ENCODE peak calls at places on chromosomes 7 and 10, in seven cellular contexts. H, E, W, V, C, Q and M are unnamed samples.

GRCh38 chr7:155830961-155831806 is 18.9 kb upstream of the SHH start:
- DNase-seq in H (no peak), V (no peak), C (no peak), W (no peak), E (no peak), Q (no peak), M (no peak)

GRCh38 chr7:137998250-137998649 is 3.6 kb downstream of the CREB3L2 start:
- DNase-seq in V (no peak), H (no peak), W (no peak), C (no peak), E (no peak), Q (no peak), M (no peak)

GRCh38 chr10:93392111-93392510 is 90.0 kb downstream of the MYOF start:
- DNase-seq in H (no peak), W (no peak), E (no peak), C (no peak), V (no peak), Q (no peak), M (no peak)

GRCh38 chr7:18020138-18020715 is 7.4 kb downstream of the PRPS1L1 start:
- DNase-seq in W (no peak), C (no peak), V (no peak), H (no peak), E (no peak), Q (peak; percentile 21), M (no peak)

GRCh38 chr7:92582948-92583347 is 7.2 kb downstream of the FAM133B start:
- DNase-seq in E (no peak), H (no peak), V (no peak), W (no peak), Q (no peak), C (no peak), M (no peak)

GRCh38 chr7:105621617-105622016 is 40.3 kb upstream of the EFCAB10 start:
- DNase-seq in C (no peak), V (no peak), W (no peak), H (peak; percentile 61), Q (no peak), E (no peak), M (no peak)

GRCh38 chr7:46033592-46033991 is 112.5 kb upstream of the IGFBP3 start:
- DNase-seq in Q (no peak), C (no peak), E (no peak), V (no peak), W (no peak), H (no peak), M (no peak)

GRCh38 chr7:74056096-74056915 is 27.3 kb upstream of the LIMK1 start:
- DNase-seq in C (no peak), Q (no peak), E (no peak), V (no peak), W (no peak), H (no peak), M (no peak)

GRCh38 chr7:121313793-121314676 is 14.8 kb upstream of the WNT16 start:
- DNase-seq in W (no peak), H (no peak), V (peak; percentile 48), E (no peak), C (no peak), Q (peak; percentile 32), M (no peak)

GRCh38 chr10:51716981-51717380 is 17.6 kb upstream of the CSTF2T start:
- DNase-seq in E (no peak), H (no peak), W (no peak), Q (no peak), V (no peak), C (no peak), M (no peak)

GRCh38 chr7:15571303-15571878 is 9.6 kb upstream of the AGMO start:
- DNase-seq in C (no peak), V (no peak), W (no peak), H (no peak), Q (no peak), E (no peak), M (no peak)

GRCh38 chr7:69277361-69277760 is 320.9 kb upstream of the AUTS2 start:
- DNase-seq in Q (no peak), E (no peak), V (peak; percentile 13), W (no peak), C (no peak), H (no peak), M (no peak)

GRCh38 chr10:112532053-112532658 is 85.1 kb downstream of the VTI1A start:
- DNase-seq in V (no peak), E (no peak), Q (no peak), W (peak; percentile 5), H (no peak), C (no peak), M (no peak)

GRCh38 chr10:6491841-6492609 is 88.1 kb downstream of the PRKCQ start:
- DNase-seq in W (peak; percentile 57), Q (no peak), E (no peak), C (no peak), H (no peak), V (no peak), M (no peak)

GRCh38 chr10:62050941-62051433 is 149.5 kb downstream of the ARID5B start:
- DNase-seq in H (peak; percentile 42), V (peak; percentile 67), E (peak; percentile 66), W (peak; percentile 84), C (no peak), Q (no peak), M (no peak)

GRCh38 chr10:75016290-75016689 is 95.2 kb upstream of the SAMD8 start:
- DNase-seq in Q (no peak), C (no peak), E (no peak), W (no peak), V (no peak), H (no peak), M (no peak)

GRCh38 chr7:44634839-44635591 is 28.6 kb downstream of the OGDH start:
- DNase-seq in W (peak; percentile 46), Q (peak; percentile 91), C (no peak), H (no peak), V (peak; percentile 79), E (no peak), M (no peak)

GRCh38 chr7:139734395-139734794 is 43.4 kb downstream of the HIPK2 start:
- DNase-seq in C (no peak), V (peak; percentile 59), W (no peak), Q (no peak), H (no peak), E (no peak), M (no peak)

GRCh38 chr7:73556208-73557107 is 1.0 kb downstream of the BCL7B start:
- DNase-seq in C (no peak), Q (no peak), W (no peak), H (no peak), V (no peak), E (no peak), M (no peak)

GRCh38 chr7:157299613-157300405 is 37.0 kb upstream of the DNAJB6 start:
- DNase-seq in E (peak; percentile 89), V (no peak), C (no peak), H (no peak), W (peak; percentile 58), Q (no peak), M (no peak)

GRCh38 chr7:111018447-111018846 is 72.5 kb upstream of the LRRN3 start:
- DNase-seq in W (no peak), C (no peak), Q (no peak), V (no peak), E (no peak), H (no peak), M (no peak)

DNA sequence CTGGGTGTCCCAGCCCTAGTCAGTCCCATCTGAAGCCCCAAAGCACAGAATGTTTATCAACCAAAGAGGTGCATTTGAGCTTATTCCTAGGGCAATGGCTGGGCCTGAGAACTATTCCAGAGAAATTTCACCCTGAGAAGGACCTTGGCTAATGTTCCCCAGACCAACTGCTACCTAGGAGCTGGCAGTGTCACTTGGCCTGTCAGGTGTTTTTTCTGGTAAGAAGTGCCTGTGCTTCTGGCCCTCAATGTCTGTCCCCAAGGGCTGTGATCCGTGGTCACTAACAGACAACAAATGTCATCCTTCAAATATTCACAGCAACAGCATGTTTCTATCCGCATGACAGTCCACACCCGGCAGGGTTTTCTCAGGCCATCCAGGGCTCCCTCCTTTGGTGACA is 209.3 kb upstream of the FRMD4A start:
- DNase-seq in W (no peak), Q (no peak), V (no peak), C (no peak), E (no peak), H (no peak), M (no peak)
- H3K27ac ChIP-seq in W (peak overlapping the region; percentile 39), Q (no peak overlapping the region), V (no peak overlapping the region), C (peak overlapping the region; percentile 20), E (peak overlapping the region; percentile 40), H (peak overlapping the region; percentile 3), M (no peak overlapping the region)

GRCh38 chr10:71746344-71747037 is 26.8 kb downstream of the VSIR start:
- DNase-seq in C (peak; percentile 57), W (no peak), E (no peak), V (peak; percentile 77), H (no peak), Q (peak; percentile 75), M (no peak)

GRCh38 chr10:71749396-71749795 is 23.9 kb downstream of the VSIR start:
- DNase-seq in C (no peak), Q (no peak), H (no peak), W (no peak), V (no peak), E (no peak), M (no peak)

GRCh38 chr10:71748671-71749191 is 24.6 kb downstream of the VSIR start:
- DNase-seq in V (no peak), H (peak; percentile 46), Q (peak; percentile 79), C (peak; percentile 65), E (no peak), W (peak; percentile 86), M (no peak)

GRCh38 chr10:71747039-71747807 is 26.1 kb downstream of the VSIR start:
- DNase-seq in V (no peak), Q (peak; percentile 54), C (no peak), H (no peak), W (no peak), E (no peak), M (no peak)

GRCh38 chr10:71747808-71748523 is 25.4 kb downstream of the VSIR start:
- DNase-seq in E (no peak), W (no peak), C (peak; percentile 38), H (no peak), Q (peak; percentile 62), V (no peak), M (no peak)
- H3K27ac ChIP-seq in E (peak overlapping the region; percentile 47), W (peak overlapping the region; percentile 58), C (peak overlapping the region; percentile 55), H (peak overlapping the region; percentile 55), Q (peak overlapping the region; percentile 68), V (peak overlapping the region; percentile 43), M (peak overlapping the region; percentile 74)

GRCh38 chr10:35194906-35195305 is 68.3 kb downstream of the CREM start:
- DNase-seq in V (peak; percentile 38), E (peak; percentile 21), W (peak; percentile 77), H (no peak), Q (no peak), C (no peak), M (no peak)
- H3K27ac ChIP-seq in V (peak overlapping the region; percentile 96), E (peak overlapping the region; percentile 87), W (peak overlapping the region; percentile 93), H (peak overlapping the region; percentile 85), Q (peak overlapping the region; percentile 87), C (peak overlapping the region; percentile 97), M (peak overlapping the region; percentile 97)

DNA sequence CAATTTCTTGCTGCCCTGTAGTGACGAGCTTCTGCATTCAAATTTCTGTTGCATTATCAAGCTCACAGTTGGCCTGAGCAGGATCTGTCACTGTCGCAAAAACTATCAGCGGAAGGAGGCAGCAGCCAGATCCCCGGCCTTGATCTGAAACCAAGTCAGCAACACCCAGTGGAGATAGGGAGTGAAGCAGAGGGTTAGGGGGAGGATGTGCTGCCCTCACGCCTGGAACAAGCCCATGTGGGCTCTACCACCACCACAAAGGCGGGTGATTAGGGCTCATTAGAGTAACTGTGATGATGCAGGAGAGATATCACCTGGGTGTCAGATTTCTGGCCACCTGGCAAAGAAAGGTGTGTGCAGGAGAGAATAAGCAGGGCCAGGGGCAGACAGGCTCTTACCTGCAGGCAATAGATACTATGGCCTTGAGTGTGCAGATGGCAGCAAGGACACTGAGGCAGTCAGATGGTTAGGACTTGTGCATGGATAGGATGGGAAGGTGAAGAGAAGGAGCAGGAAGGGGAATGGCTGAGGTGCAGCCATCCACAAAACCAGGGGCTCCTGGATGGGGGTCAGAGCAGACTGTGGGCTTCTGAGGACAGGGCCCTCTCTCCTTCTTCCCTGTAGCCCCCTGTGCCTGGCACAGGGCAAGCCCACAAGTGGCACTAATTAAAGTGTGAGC is 417.3 kb downstream of the RPS24 start:
- DNase-seq in Q (no peak), C (no peak), W (no peak), V (no peak), H (no peak), E (no peak), M (no peak)
- H3K27ac ChIP-seq in Q (no peak overlapping the region), C (no peak overlapping the region), W (no peak overlapping the region), V (no peak overlapping the region), H (no peak overlapping the region), E (no peak overlapping the region), M (no peak overlapping the region)